ENCODE peak calls at places on chromosomes 5 and 9, in nine cellular contexts. U is heart right ventricle; W is adipocyte; P is NT2/D1; I is CD8-positive, alpha-beta T cell; Y is IMR-90; J is testis; C is aorta; X is PC-3. Z is an unnamed sample.
A peak's percentile ranks its signal among the peaks of the same experiment; 100 is the strongest.

GRCh38 chr9:101727621-101728524 is 10.6 kb downstream of the GRIN3A start:
- DNase-seq in X (peak; percentile 34), Y (peak; percentile 11), I (no peak), W (peak; percentile 40), C (no peak), U (no peak), J (no peak), P (no peak), Z (peak; percentile 66)

GRCh38 chr5:143197260-143197656 is 206.2 kb downstream of the NR3C1 start:
- DNase-seq in W (no peak), C (no peak), X (no peak), Y (peak; percentile 28), I (no peak), P (no peak), U (no peak), J (no peak), Z (no peak)

GRCh38 chr5:66002415-66002814 is 76.0 kb downstream of the ERBIN start:
- DNase-seq in J (no peak), I (no peak), W (no peak), C (no peak), P (no peak), Y (no peak), U (no peak), X (no peak), Z (no peak)

GRCh38 chr5:12292610-12293204 is 388.5 kb upstream of the CTNND2 start:
- DNase-seq in U (no peak), P (peak; percentile 49), J (peak; percentile 18), C (no peak), X (peak; percentile 88), W (no peak), I (no peak), Y (no peak), Z (no peak)

GRCh38 chr9:119289740-119290139 is 79.5 kb downstream of the BRINP1 start:
- DNase-seq in C (no peak), J (peak; percentile 85), U (no peak), P (no peak), Y (no peak), I (no peak), W (peak; percentile 51), X (peak; percentile 12), Z (peak; percentile 33)

GRCh38 chr9:15149450-15149849 is 157.6 kb downstream of the TTC39B start:
- DNase-seq in W (no peak), P (no peak), U (no peak), Y (no peak), J (no peak), C (no peak), I (no peak), X (no peak), Z (no peak)

GRCh38 chr9:91037511-91038482 is 236.2 kb downstream of the SYK start:
- DNase-seq in Y (peak; percentile 93), C (peak; percentile 73), I (no peak), U (no peak), W (peak; percentile 67), X (peak; percentile 67), J (peak; percentile 65), P (no peak), Z (no peak)

GRCh38 chr5:80143491-80143890 is 108.3 kb downstream of the THBS4 start:
- DNase-seq in J (no peak), Y (no peak), I (no peak), P (no peak), U (no peak), X (no peak), C (no peak), W (no peak), Z (no peak)

GRCh38 chr5:38666668-38667498 is 110.4 kb upstream of the LIFR start:
- DNase-seq in W (peak; percentile 72), U (peak; percentile 44), X (peak; percentile 45), C (no peak), I (no peak), Y (peak; percentile 34), J (peak; percentile 80), P (no peak), Z (no peak)

GRCh38 chr5:160929343-160929742 is 77.3 kb upstream of the ATP10B start:
- DNase-seq in I (no peak), J (no peak), U (no peak), C (no peak), X (no peak), P (no peak), W (no peak), Y (no peak), Z (no peak)

GRCh38 chr9:83501552-83501951 is 36.6 kb downstream of the FRMD3 start:
- DNase-seq in Y (no peak), X (no peak), W (no peak), U (no peak), I (no peak), C (no peak), J (no peak), P (no peak), Z (no peak)

GRCh38 chr9:81465468-81466002 is 223.8 kb downstream of the TLE1 start:
- DNase-seq in Y (peak; percentile 25), I (no peak), P (no peak), C (no peak), J (no peak), X (no peak), U (no peak), W (no peak), Z (no peak)

GRCh38 chr5:168883253-168883880 is 304.2 kb upstream of the PANK3 start:
- DNase-seq in I (no peak), U (no peak), X (no peak), W (no peak), P (no peak), C (no peak), J (no peak), Y (no peak), Z (peak; percentile 35)

GRCh38 chr9:110659891-110660541 is 8.6 kb upstream of the MUSK start:
- DNase-seq in C (no peak), I (no peak), X (peak; percentile 13), J (no peak), Y (peak; percentile 81), U (no peak), P (no peak), W (peak; percentile 46), Z (no peak)

GRCh38 chr9:37747271-37747753 is 6.3 kb upstream of the TRMT10B start:
- DNase-seq in I (peak; percentile 43), P (peak; percentile 44), W (peak; percentile 84), C (peak; percentile 65), X (peak; percentile 69), U (peak; percentile 30), J (peak; percentile 68), Y (peak; percentile 78), Z (peak; percentile 90)

GRCh38 chr5:154479160-154479943 is 1.3 kb upstream of the HAND1 start:
- DNase-seq in X (no peak), P (no peak), C (no peak), J (no peak), U (no peak), W (no peak), I (no peak), Y (no peak), Z (peak; percentile 66)
- H3K4me3 ChIP-seq in X (no peak overlapping the region), P (peak overlapping the region; percentile 36), C (no peak overlapping the region), J (no peak overlapping the region), U (peak overlapping the region; percentile 63), W (no peak overlapping the region), I (no peak overlapping the region), Y (no peak overlapping the region), Z (peak overlapping the region; percentile 16)

GRCh38 chr9:94030318-94031179 is 53.7 kb upstream of the PTPDC1 start:
- DNase-seq in I (peak; percentile 76), U (peak; percentile 88), W (peak; percentile 97), X (peak; percentile 81), C (peak; percentile 92), J (peak; percentile 91), Y (peak; percentile 79), P (peak; percentile 79), Z (peak; percentile 94)
- H3K27me3 ChIP-seq in I (no peaks in the 10 kb centered on the region), U (no peaks in the 10 kb centered on the region), W (no peaks in the 10 kb centered on the region), X (no peaks in the 10 kb centered on the region), C (no peaks in the 10 kb centered on the region), J (no peaks in the 10 kb centered on the region), Y (no peaks in the 10 kb centered on the region), P (no peaks in the 10 kb centered on the region), Z (peaks cover 2% of the 10 kb centered on the region)

GRCh38 chr5:179908528-179908927 is 831 bp upstream of the TBC1D9B start:
- DNase-seq in J (no peak), P (no peak), I (no peak), X (no peak), U (no peak), C (peak; percentile 56), W (no peak), Y (no peak), Z (peak; percentile 92)
- H3K4me3 ChIP-seq in J (no peak overlapping the region), P (no peak overlapping the region), I (no peak overlapping the region), X (no peak overlapping the region), U (peak overlapping the region; percentile 65), C (no peak overlapping the region), W (peak overlapping the region; percentile 79), Y (no peak overlapping the region), Z (no peak overlapping the region)

DNA sequence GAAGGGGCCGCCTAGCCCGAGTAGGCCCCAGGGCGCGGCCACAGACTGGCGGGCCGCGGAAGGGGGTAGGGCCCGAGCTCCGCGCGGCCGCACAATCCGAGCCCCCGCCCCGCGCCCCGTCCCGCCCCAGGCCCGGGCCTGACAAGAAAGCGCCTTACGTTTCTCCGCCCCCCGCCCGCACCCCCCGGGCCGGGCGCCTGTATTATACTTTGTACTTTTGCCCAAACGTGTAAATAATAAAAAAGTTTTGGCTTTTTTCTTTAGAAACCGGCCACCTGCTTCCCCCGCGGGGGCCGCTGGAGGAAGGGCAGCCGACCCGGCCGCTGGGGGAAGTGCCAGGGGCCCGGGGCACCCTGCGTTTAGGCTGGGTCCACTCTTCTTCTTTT is 2.6 kb downstream of the TLX3 start:
- DNase-seq in Y (no peak), X (no peak), W (no peak), I (no peak), U (no peak), C (no peak), P (no peak), J (no peak), Z (peak; percentile 80)
- H3K27me3 ChIP-seq in Y (peaks cover 99% of the 10 kb centered on the region), X (peaks cover 25% of the 10 kb centered on the region), W (peaks cover 78% of the 10 kb centered on the region), I (peaks cover 22% of the 10 kb centered on the region), U (peaks cover 100% of the 10 kb centered on the region), C (no peaks in the 10 kb centered on the region), P (peaks cover 100% of the 10 kb centered on the region), J (peaks cover 6% of the 10 kb centered on the region), Z (peaks cover 100% of the 10 kb centered on the region)

GRCh38 chr9:135076143-135076875 is 11.2 kb upstream of the OLFM1 start:
- DNase-seq in I (no peak), W (no peak), U (no peak), C (no peak), P (no peak), Y (no peak), J (no peak), X (no peak), Z (peak; percentile 77)

GRCh38 chr9:135073741-135074305 is 13.6 kb upstream of the OLFM1 start:
- DNase-seq in W (no peak), P (no peak), X (no peak), I (no peak), Y (no peak), J (no peak), U (no peak), C (no peak), Z (no peak)

GRCh38 chr9:135074354-135075233 is 12.9 kb upstream of the OLFM1 start:
- DNase-seq in C (no peak), J (no peak), X (no peak), U (no peak), P (no peak), I (no peak), Y (no peak), W (no peak), Z (peak; percentile 71)

GRCh38 chr9:135076876-135077430 is 10.5 kb upstream of the OLFM1 start:
- DNase-seq in J (no peak), I (no peak), U (no peak), Y (no peak), W (no peak), C (no peak), P (no peak), X (no peak), Z (no peak)

GRCh38 chr9:135075234-135076142 is 12.0 kb upstream of the OLFM1 start:
- DNase-seq in C (no peak), P (no peak), J (peak; percentile 73), I (no peak), U (peak; percentile 68), Y (no peak), X (no peak), W (no peak), Z (peak; percentile 92)
- H3K4me3 ChIP-seq in C (no peak overlapping the region), P (peak overlapping the region; percentile 69), J (peak overlapping the region; percentile 48), I (no peak overlapping the region), U (peak overlapping the region; percentile 60), Y (peak overlapping the region; percentile 18), X (no peak overlapping the region), W (peak overlapping the region; percentile 78), Z (peak overlapping the region; percentile 53)